ENCODE peak calls at places on chromosomes 4 and X, in five cellular contexts. M is astrocyte of the spinal cord; F is GM18507; Z is activated CD4-positive, alpha-beta T cell treated with anti-CD3 and anti-CD28 coated beads for 4 hours; T is heart left ventricle. L is an unnamed sample.

GRCh38 chr4:52883183-52883621 is 21.1 kb downstream of the RASL11B start:
- DNase-seq in Z (no peak), M (no peak), F (no peak), T (no peak), L (no peak)

GRCh38 chr4:106494066-106494465 is 125.5 kb upstream of the GIMD1 start:
- DNase-seq in M (peak), F (no peak), T (no peak), Z (no peak), L (no peak)

GRCh38 chrX:13605611-13606010 is 36.2 kb downstream of the EGFL6 start:
- DNase-seq in Z (no peak), T (no peak), F (no peak), M (no peak), L (no peak)

GRCh38 chr4:86730310-86730709 is 118.9 kb downstream of the SLC10A6 start:
- DNase-seq in M (no peak), T (no peak), Z (no peak), F (no peak), L (no peak)

GRCh38 chrX:2673611-2674010 is 17.5 kb upstream of the CD99 start:
- DNase-seq in T (no peak), F (no peak), M (no peak), Z (no peak), L (no peak)

GRCh38 chr4:88043001-88043400 is 35.6 kb downstream of the PKD2 start:
- DNase-seq in F (no peak), M (no peak), Z (no peak), T (no peak), L (no peak)

GRCh38 chrX:133307637-133308485 is 89.7 kb upstream of the TFDP3 start:
- DNase-seq in T (peak), Z (no peak), F (no peak), M (no peak), L (no peak)

GRCh38 chr4:76526585-76526990 is 91.6 kb downstream of the SHROOM3 start:
- DNase-seq in F (no peak), Z (no peak), M (peak), T (no peak), L (no peak)

GRCh38 chr4:128358903-128359260 is 71.3 kb upstream of the PGRMC2 start:
- DNase-seq in F (no peak), T (no peak), Z (no peak), M (no peak), L (no peak)

GRCh38 chr4:16591867-16592266 is 306.6 kb downstream of the LDB2 start:
- DNase-seq in T (peak), F (no peak), Z (no peak), M (no peak), L (no peak)

GRCh38 chr4:89712141-89712540 is 124.8 kb downstream of the SNCA start:
- DNase-seq in M (peak), F (no peak), Z (no peak), T (no peak), L (no peak)

GRCh38 chr4:151565583-151565982 is 156.6 kb downstream of the FHIP1A start:
- DNase-seq in T (no peak), Z (no peak), F (no peak), M (no peak), L (no peak)

GRCh38 chr4:7777017-7777710 is 162.5 kb downstream of the AFAP1 start:
- DNase-seq in M (no peak), Z (no peak), T (no peak), F (no peak), L (no peak)

GRCh38 chr4:40055379-40055872 is 1.2 kb upstream of the N4BP2 start:
- DNase-seq in F (no peak), Z (peak), T (no peak), M (peak), L (peak)

GRCh38 chr4:78644063-78644691 is 92.6 kb downstream of the ANXA3 start:
- DNase-seq in F (no peak), M (no peak), T (no peak), Z (no peak), L (no peak)

GRCh38 chr4:3291411-3291968 is 1.3 kb upstream of the RGS12 start:
- DNase-seq in Z (no peak), F (no peak), T (no peak), M (no peak), L (no peak)

GRCh38 chrX:18875256-18875878 is 108.5 kb downstream of the PHKA2 start:
- DNase-seq in T (no peak), M (no peak), F (no peak), Z (no peak), L (no peak)

GRCh38 chrX:139930923-139931645 is 1.8 kb downstream of the ATP11C start:
- DNase-seq in F (no peak), Z (peak), T (peak), M (no peak), L (no peak)

GRCh38 chrX:70477734-70478075 is 33.1 kb downstream of the DLG3 start:
- DNase-seq in T (no peak), M (no peak), Z (no peak), F (no peak), L (no peak)

GRCh38 chr4:113003841-113004240 is 45.6 kb upstream of the ANK2 start:
- DNase-seq in F (no peak), Z (no peak), T (no peak), M (peak), L (no peak)

L was measured in activated T-cell treated with anti-CD3 and anti-CD28 coated beads, Interleukin-2, amount 50 U/mL, for 4 hours.